ENCODE peak calls at places on chromosomes 12 and 14, in five cellular contexts. One of them, this sample, is unnamed.

GRCh38 chr14:21476526-21476924 is 234 bp downstream of the RAB2B start:
- DNase-seq in endodermal cell: no peak
- DNase-seq in dorsolateral prefrontal cortex: peak; percentile 78
- DNase-seq in hepatocyte: peak; percentile 93
- DNase-seq in Peyer's patch: peak; percentile 95
- DNase-seq in this sample: no peak

GRCh38 chr14:56482306-56482705 is 97.3 kb upstream of the TMEM260 start:
- DNase-seq in endodermal cell: peak; percentile 86
- DNase-seq in dorsolateral prefrontal cortex: no peak
- DNase-seq in hepatocyte: peak; percentile 22
- DNase-seq in Peyer's patch: no peak
- DNase-seq in this sample: no peak

GRCh38 chr12:104303538-104304151 is at the start of gene EID3:
- DNase-seq in endodermal cell: peak; percentile 97
- DNase-seq in dorsolateral prefrontal cortex: peak; percentile 87
- DNase-seq in hepatocyte: peak; percentile 91
- DNase-seq in Peyer's patch: peak; percentile 95
- DNase-seq in this sample: peak; percentile 54

GRCh38 chr14:20440882-20441281 is 4.9 kb upstream of the KLHL33 start:
- DNase-seq in endodermal cell: no peak
- DNase-seq in dorsolateral prefrontal cortex: no peak
- DNase-seq in hepatocyte: no peak
- DNase-seq in Peyer's patch: no peak
- DNase-seq in this sample: no peak

GRCh38 chr12:80716711-80717469 is at the start of gene MYF5:
- DNase-seq in endodermal cell: peak; percentile 63
- DNase-seq in dorsolateral prefrontal cortex: no peak
- DNase-seq in hepatocyte: no peak
- DNase-seq in Peyer's patch: no peak
- DNase-seq in this sample: no peak

GRCh38 chr12:127083028-127083949 is 1183.7 kb upstream of the TMEM132C start:
- DNase-seq in endodermal cell: no peak
- DNase-seq in dorsolateral prefrontal cortex: no peak
- DNase-seq in hepatocyte: peak; percentile 72
- DNase-seq in Peyer's patch: peak; percentile 47
- DNase-seq in this sample: peak; percentile 52

GRCh38 chr14:91484744-91485143 is 25.4 kb downstream of the PPP4R3A start:
- DNase-seq in endodermal cell: no peak
- DNase-seq in dorsolateral prefrontal cortex: no peak
- DNase-seq in hepatocyte: no peak
- DNase-seq in Peyer's patch: no peak
- DNase-seq in this sample: no peak

GRCh38 chr12:57517187-57517586 is 3.1 kb downstream of the DDIT3 start:
- DNase-seq in endodermal cell: no peak
- DNase-seq in dorsolateral prefrontal cortex: no peak
- DNase-seq in hepatocyte: no peak
- DNase-seq in Peyer's patch: no peak
- DNase-seq in this sample: no peak

GRCh38 chr14:91801358-91801757 is 66.0 kb downstream of the TC2N start:
- DNase-seq in endodermal cell: no peak
- DNase-seq in dorsolateral prefrontal cortex: no peak
- DNase-seq in hepatocyte: no peak
- DNase-seq in Peyer's patch: no peak
- DNase-seq in this sample: no peak

GRCh38 chr12:117744418-117744817 is 224.4 kb downstream of the KSR2 start:
- DNase-seq in endodermal cell: no peak
- DNase-seq in dorsolateral prefrontal cortex: no peak
- DNase-seq in hepatocyte: no peak
- DNase-seq in Peyer's patch: no peak
- DNase-seq in this sample: no peak

GRCh38 chr12:117202556-117202955 is 12.3 kb upstream of the FBXO21 start:
- DNase-seq in endodermal cell: no peak
- DNase-seq in dorsolateral prefrontal cortex: no peak
- DNase-seq in hepatocyte: no peak
- DNase-seq in Peyer's patch: no peak
- DNase-seq in this sample: no peak

GRCh38 chr14:45673420-45673819 is 420.4 kb upstream of the MIS18BP1 start:
- DNase-seq in endodermal cell: no peak
- DNase-seq in dorsolateral prefrontal cortex: no peak
- DNase-seq in hepatocyte: no peak
- DNase-seq in Peyer's patch: no peak
- DNase-seq in this sample: no peak

GRCh38 chr12:53078425-53079225 is 565 bp downstream of the SPRYD3 start:
- DNase-seq in endodermal cell: no peak
- DNase-seq in dorsolateral prefrontal cortex: no peak
- DNase-seq in hepatocyte: no peak
- DNase-seq in Peyer's patch: peak; percentile 38
- DNase-seq in this sample: no peak

GRCh38 chr14:22657861-22658260 is 13.7 kb upstream of the OR6J1 start:
- DNase-seq in endodermal cell: no peak
- DNase-seq in dorsolateral prefrontal cortex: no peak
- DNase-seq in hepatocyte: no peak
- DNase-seq in Peyer's patch: no peak
- DNase-seq in this sample: no peak

GRCh38 chr12:31966558-31967205 is 7.5 kb downstream of the RESF1 start:
- DNase-seq in endodermal cell: peak; percentile 87
- DNase-seq in dorsolateral prefrontal cortex: no peak
- DNase-seq in hepatocyte: no peak
- DNase-seq in Peyer's patch: no peak
- DNase-seq in this sample: no peak

GRCh38 chr14:101426466-101426865 is 134.8 kb upstream of the DIO3 start:
- DNase-seq in endodermal cell: no peak
- DNase-seq in dorsolateral prefrontal cortex: no peak
- DNase-seq in hepatocyte: no peak
- DNase-seq in Peyer's patch: no peak
- DNase-seq in this sample: no peak

GRCh38 chr12:52285172-52285745 is 6.1 kb downstream of the KRT81 start:
- DNase-seq in endodermal cell: peak; percentile 10
- DNase-seq in dorsolateral prefrontal cortex: no peak
- DNase-seq in hepatocyte: no peak
- DNase-seq in Peyer's patch: no peak
- DNase-seq in this sample: no peak

GRCh38 chr12:11576104-11576503 is 73.4 kb upstream of the ETV6 start:
- DNase-seq in endodermal cell: no peak
- DNase-seq in dorsolateral prefrontal cortex: no peak
- DNase-seq in hepatocyte: no peak
- DNase-seq in Peyer's patch: no peak
- DNase-seq in this sample: no peak

GRCh38 chr12:60335765-60336164 is 739.9 kb downstream of the SLC16A7 start:
- DNase-seq in endodermal cell: no peak
- DNase-seq in dorsolateral prefrontal cortex: no peak
- DNase-seq in hepatocyte: peak; percentile 18
- DNase-seq in Peyer's patch: no peak
- DNase-seq in this sample: no peak

GRCh38 chr12:24993756-24994155 is 44.9 kb upstream of the BCAT1 start:
- DNase-seq in endodermal cell: peak; percentile 67
- DNase-seq in dorsolateral prefrontal cortex: no peak
- DNase-seq in hepatocyte: no peak
- DNase-seq in Peyer's patch: no peak
- DNase-seq in this sample: no peak

GRCh38 chr12:24996820-24997219 is 47.9 kb upstream of the BCAT1 start:
- DNase-seq in endodermal cell: no peak
- DNase-seq in dorsolateral prefrontal cortex: no peak
- DNase-seq in hepatocyte: no peak
- DNase-seq in Peyer's patch: no peak
- DNase-seq in this sample: no peak

GRCh38 chr12:24996102-24996797 is 47.3 kb upstream of the BCAT1 start:
- DNase-seq in endodermal cell: no peak
- DNase-seq in dorsolateral prefrontal cortex: no peak
- DNase-seq in hepatocyte: no peak
- DNase-seq in Peyer's patch: no peak
- DNase-seq in this sample: no peak

GRCh38 chr12:24991209-24992049 is 42.5 kb upstream of the BCAT1 start:
- DNase-seq in endodermal cell: no peak
- DNase-seq in dorsolateral prefrontal cortex: no peak
- DNase-seq in hepatocyte: peak; percentile 72
- DNase-seq in Peyer's patch: no peak
- DNase-seq in this sample: peak; percentile 27
- TF ChIP-seq CTCF in endodermal cell: peak; percentile 100
- TF ChIP-seq CTCF in dorsolateral prefrontal cortex: peak; percentile 77
- TF ChIP-seq CTCF in hepatocyte: peak; percentile 71
- TF ChIP-seq CTCF in Peyer's patch: peak; percentile 86
- TF ChIP-seq CTCF in this sample: peak; percentile 38

DNA sequence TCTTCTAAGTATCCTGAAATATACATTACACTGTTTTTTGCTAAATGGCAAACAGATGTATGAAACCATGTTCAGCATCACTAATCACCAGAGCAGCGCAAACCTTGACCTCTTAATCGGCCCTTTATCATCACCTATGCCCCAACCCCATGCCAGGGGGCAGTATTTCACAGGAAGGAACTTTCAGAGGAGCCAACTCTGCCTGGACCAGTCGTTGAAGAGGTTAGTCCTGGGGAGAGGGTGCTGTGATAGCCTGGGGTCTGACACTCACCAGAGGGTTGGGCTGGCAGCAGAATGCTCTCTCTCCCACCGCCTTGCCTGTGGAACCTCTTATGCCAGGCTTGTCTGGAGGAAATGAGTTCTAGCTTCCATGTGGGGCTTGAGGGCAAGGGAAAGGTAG is 411.7 kb downstream of the TMEM117 start:
- DNase-seq in endodermal cell: peak; percentile 81
- DNase-seq in dorsolateral prefrontal cortex: no peak
- DNase-seq in hepatocyte: no peak
- DNase-seq in Peyer's patch: no peak
- DNase-seq in this sample: no peak
- TF ChIP-seq CTCF in endodermal cell: peak; percentile 75
- TF ChIP-seq CTCF in dorsolateral prefrontal cortex: no peak
- TF ChIP-seq CTCF in hepatocyte: no peak
- TF ChIP-seq CTCF in Peyer's patch: no peak
- TF ChIP-seq CTCF in this sample: no peak

DNA sequence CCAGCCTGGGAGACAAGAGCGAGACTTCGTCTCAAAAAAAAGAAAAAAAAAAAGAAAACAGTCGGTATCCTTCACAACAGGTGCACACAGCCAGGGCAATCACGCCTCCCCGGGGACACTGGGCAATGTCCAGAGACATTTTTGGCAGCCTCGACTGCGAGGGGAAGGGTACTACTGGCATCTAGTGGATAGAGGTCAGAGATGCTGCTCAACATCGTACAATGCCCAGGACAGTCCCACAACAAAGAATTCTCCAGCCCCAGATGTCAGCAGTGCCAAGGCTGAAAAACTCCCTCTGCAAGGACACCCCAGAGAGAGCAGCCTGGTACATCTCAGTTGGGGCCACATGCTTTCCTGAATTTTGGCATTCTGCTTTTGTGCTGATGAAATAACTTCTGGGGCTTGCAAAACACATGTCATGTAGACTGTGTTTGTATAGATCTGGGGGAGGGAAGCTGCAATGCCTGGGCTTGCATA is 21.5 kb downstream of the ALDH2 start:
- DNase-seq in endodermal cell: peak; percentile 66
- DNase-seq in dorsolateral prefrontal cortex: no peak
- DNase-seq in hepatocyte: peak; percentile 37
- DNase-seq in Peyer's patch: peak; percentile 65
- DNase-seq in this sample: peak; percentile 59
- TF ChIP-seq CTCF in endodermal cell: peak; percentile 63
- TF ChIP-seq CTCF in dorsolateral prefrontal cortex: peak; percentile 52
- TF ChIP-seq CTCF in hepatocyte: no peak
- TF ChIP-seq CTCF in Peyer's patch: peak; percentile 42
- TF ChIP-seq CTCF in this sample: peak; percentile 54

GRCh38 chr14:80930095-80930494 is 11.4 kb downstream of the CEP128 start:
- DNase-seq in endodermal cell: no peak
- DNase-seq in dorsolateral prefrontal cortex: no peak
- DNase-seq in hepatocyte: no peak
- DNase-seq in Peyer's patch: no peak
- DNase-seq in this sample: no peak

GRCh38 chr14:80926706-80927384 is 14.7 kb downstream of the CEP128 start:
- DNase-seq in endodermal cell: no peak
- DNase-seq in dorsolateral prefrontal cortex: no peak
- DNase-seq in hepatocyte: no peak
- DNase-seq in Peyer's patch: no peak
- DNase-seq in this sample: no peak

GRCh38 chr14:80930836-80931389 is 10.6 kb downstream of the CEP128 start:
- DNase-seq in endodermal cell: no peak
- DNase-seq in dorsolateral prefrontal cortex: no peak
- DNase-seq in hepatocyte: no peak
- DNase-seq in Peyer's patch: peak; percentile 69
- DNase-seq in this sample: peak; percentile 16

GRCh38 chr14:80924365-80925103 is 17.0 kb downstream of the CEP128 start:
- DNase-seq in endodermal cell: no peak
- DNase-seq in dorsolateral prefrontal cortex: no peak
- DNase-seq in hepatocyte: no peak
- DNase-seq in Peyer's patch: no peak
- DNase-seq in this sample: no peak

GRCh38 chr14:80927385-80927989 is 14.1 kb downstream of the CEP128 start:
- DNase-seq in endodermal cell: peak; percentile 67
- DNase-seq in dorsolateral prefrontal cortex: no peak
- DNase-seq in hepatocyte: no peak
- DNase-seq in Peyer's patch: no peak
- DNase-seq in this sample: no peak
- TF ChIP-seq CTCF in endodermal cell: peak; percentile 72
- TF ChIP-seq CTCF in dorsolateral prefrontal cortex: no peak
- TF ChIP-seq CTCF in hepatocyte: no peak
- TF ChIP-seq CTCF in Peyer's patch: no peak
- TF ChIP-seq CTCF in this sample: no peak

GRCh38 chr14:61568572-61569011 is 126.7 kb upstream of the HIF1A start:
- DNase-seq in endodermal cell: peak; percentile 87
- DNase-seq in dorsolateral prefrontal cortex: peak; percentile 67
- DNase-seq in hepatocyte: no peak
- DNase-seq in Peyer's patch: peak; percentile 92
- DNase-seq in this sample: no peak
- TF ChIP-seq CTCF in endodermal cell: peak; percentile 70
- TF ChIP-seq CTCF in dorsolateral prefrontal cortex: no peak
- TF ChIP-seq CTCF in hepatocyte: no peak
- TF ChIP-seq CTCF in Peyer's patch: no peak
- TF ChIP-seq CTCF in this sample: no peak

DNA sequence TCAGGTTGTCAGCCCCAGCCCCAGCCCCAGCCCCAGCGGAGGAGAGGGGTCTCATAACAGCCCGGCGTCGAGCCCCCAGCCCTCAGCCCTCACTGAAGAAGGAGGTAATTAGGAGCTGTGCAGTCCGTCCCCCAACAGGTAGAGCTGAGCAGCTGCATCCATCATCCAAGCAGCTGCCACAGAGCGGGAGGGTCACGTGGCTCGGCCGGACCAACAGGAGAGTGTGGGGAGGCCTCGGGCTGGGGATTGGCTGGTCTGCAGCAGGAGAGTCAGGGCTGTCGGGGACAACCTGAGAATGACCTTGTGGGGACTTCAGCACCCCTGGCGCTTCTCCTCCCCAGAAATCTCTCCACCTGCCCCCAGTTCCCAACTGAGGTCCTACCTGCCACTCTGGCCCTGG is 29.6 kb downstream of the SMUG1 start:
- DNase-seq in endodermal cell: peak; percentile 98
- DNase-seq in dorsolateral prefrontal cortex: no peak
- DNase-seq in hepatocyte: peak; percentile 75
- DNase-seq in Peyer's patch: peak; percentile 51
- DNase-seq in this sample: no peak
- TF ChIP-seq CTCF in endodermal cell: peak; percentile 59
- TF ChIP-seq CTCF in dorsolateral prefrontal cortex: no peak
- TF ChIP-seq CTCF in hepatocyte: no peak
- TF ChIP-seq CTCF in Peyer's patch: no peak
- TF ChIP-seq CTCF in this sample: no peak

GRCh38 chr12:24268663-24269186 is 319.3 kb upstream of the SOX5 start:
- DNase-seq in endodermal cell: no peak
- DNase-seq in dorsolateral prefrontal cortex: no peak
- DNase-seq in hepatocyte: no peak
- DNase-seq in Peyer's patch: no peak
- DNase-seq in this sample: no peak
- TF ChIP-seq CTCF in endodermal cell: peak; percentile 55
- TF ChIP-seq CTCF in dorsolateral prefrontal cortex: no peak
- TF ChIP-seq CTCF in hepatocyte: peak; percentile 13
- TF ChIP-seq CTCF in Peyer's patch: no peak
- TF ChIP-seq CTCF in this sample: no peak